ENCODE peak calls at places on chromosomes 7 and 10, in eight cellular contexts. D is hypothalamus; C is GM03348; I is HEK293T; J is stimulated activated CD4-positive, alpha-beta T cell treated with anti-CD3 and anti-CD28 coated beads, TNF-alpha, amount 100 ng/mL, for 4 hours; E is HuH-7.5; U is CD8-positive, alpha-beta T cell; K is posterior vena cava. A is an unnamed sample.

GRCh38 chr7:88169717-88170320 is 50.0 kb downstream of the SRI start:
- DNase-seq in D (no peak), C (peak), I (peak), J (no peak), E (no peak), U (no peak), K (no peak), A (peak)

GRCh38 chr10:124672181-124672638 is 72.0 kb downstream of the FAM53B start:
- DNase-seq in D (peak), C (no peak), I (no peak), J (no peak), E (no peak), U (no peak), K (no peak), A (no peak)

GRCh38 chr10:43867667-43868361 is 219.1 kb upstream of the ZNF32 start:
- DNase-seq in D (no peak), C (peak), I (no peak), J (no peak), E (no peak), U (no peak), K (peak), A (no peak)

GRCh38 chr10:114682121-114682520 is 24.0 kb upstream of the ABLIM1 start:
- DNase-seq in D (no peak), C (no peak), I (no peak), J (no peak), E (no peak), U (no peak), K (no peak), A (no peak)

GRCh38 chr7:99627513-99627912 is 10.8 kb downstream of the ZSCAN25 start:
- DNase-seq in D (no peak), C (no peak), I (no peak), J (no peak), E (no peak), U (no peak), K (no peak), A (no peak)

GRCh38 chr10:44702531-44702930 is 208.6 kb upstream of the TMEM72 start:
- DNase-seq in D (no peak), C (no peak), I (no peak), J (no peak), E (no peak), U (no peak), K (no peak), A (no peak)

GRCh38 chr10:2949948-2950354 is 117.4 kb upstream of the PFKP start:
- DNase-seq in D (no peak), C (peak), I (no peak), J (no peak), E (no peak), U (no peak), K (no peak), A (no peak)

GRCh38 chr10:114874827-114875541 is 53.4 kb downstream of the FHIP2A start:
- DNase-seq in D (no peak), C (no peak), I (peak), J (no peak), E (no peak), U (no peak), K (no peak), A (no peak)

GRCh38 chr7:98194672-98195457 is 16.4 kb upstream of the BHLHA15 start:
- DNase-seq in D (no peak), C (no peak), I (no peak), J (no peak), E (no peak), U (no peak), K (no peak), A (no peak)

GRCh38 chr10:43218206-43218950 is 48.5 kb downstream of the RASGEF1A start:
- DNase-seq in D (peak), C (peak), I (no peak), J (no peak), E (no peak), U (no peak), K (no peak), A (peak)

GRCh38 chr7:126790763-126791162 is 462.0 kb downstream of the GRM8 start:
- DNase-seq in D (no peak), C (no peak), I (no peak), J (no peak), E (no peak), U (no peak), K (no peak), A (no peak)

GRCh38 chr10:102800601-102801335 is 36.4 kb downstream of the CYP17A1 start:
- DNase-seq in D (no peak), C (no peak), I (no peak), J (no peak), E (no peak), U (no peak), K (no peak), A (no peak)

GRCh38 chr10:44426247-44427034 is 41.5 kb upstream of the CXCL12 start:
- DNase-seq in D (no peak), C (no peak), I (no peak), J (no peak), E (no peak), U (no peak), K (no peak), A (no peak)

GRCh38 chr10:68107651-68108449 is 1.4 kb upstream of the MYPN start:
- DNase-seq in D (no peak), C (no peak), I (no peak), J (no peak), E (no peak), U (no peak), K (no peak), A (no peak)

GRCh38 chr10:132211246-132211645 is 24.5 kb downstream of the DPYSL4 start:
- DNase-seq in D (no peak), C (no peak), I (no peak), J (no peak), E (no peak), U (no peak), K (no peak), A (no peak)

GRCh38 chr10:78890506-78890905 is 178.3 kb upstream of the ZMIZ1 start:
- DNase-seq in D (no peak), C (no peak), I (no peak), J (no peak), E (no peak), U (no peak), K (no peak), A (no peak)

GRCh38 chr7:29285451-29285807 is 90.9 kb downstream of the CHN2 start:
- DNase-seq in D (no peak), C (peak), I (no peak), J (no peak), E (no peak), U (no peak), K (no peak), A (no peak)

GRCh38 chr7:116969371-116969902 is 16.1 kb downstream of the ST7 start:
- DNase-seq in D (no peak), C (no peak), I (no peak), J (no peak), E (no peak), U (no peak), K (no peak), A (no peak)

GRCh38 chr10:117442944-117443676 is 67.9 kb upstream of the PDZD8 start:
- DNase-seq in D (peak), C (peak), I (peak), J (no peak), E (peak), U (peak), K (peak), A (peak)

GRCh38 chr7:88401009-88401623 is 94.4 kb upstream of the STEAP4 start:
- DNase-seq in D (no peak), C (no peak), I (peak), J (no peak), E (no peak), U (no peak), K (no peak), A (no peak)

GRCh38 chr7:70694357-70694908 is 437.5 kb upstream of the GALNT17 start:
- DNase-seq in D (no peak), C (peak), I (peak), J (no peak), E (peak), U (no peak), K (no peak), A (peak)